ENCODE peak calls at places on chromosomes 5 and 9, in six cellular contexts. K is uterus; D is glutamatergic neuron; L is foreskin fibroblast; X is CD8-positive, alpha-beta T cell; P is activated CD4-positive, alpha-beta T cell treated with anti-CD3 and anti-CD28 coated beads, Interleukin-2, amount 10 ng/mL, durations not matched to agents 7 days and 5 days. Q is an unnamed sample.

GRCh38 chr9:13160051-13160450 is 119.4 kb downstream of the MPDZ start:
- DNase-seq in X (no peak), D (no peak), L (no peak), K (no peak), P (no peak), Q (no peak)

GRCh38 chr9:15222313-15222712 is 84.7 kb downstream of the TTC39B start:
- DNase-seq in D (no peak), P (no peak), L (peak), X (no peak), K (no peak), Q (no peak)

GRCh38 chr5:43603535-43604363 is 769 bp downstream of the NNT start:
- DNase-seq in P (peak), L (peak), X (peak), K (peak), D (peak), Q (peak)

GRCh38 chr9:136087741-136088480 is 7.2 kb downstream of the NACC2 start:
- DNase-seq in X (no peak), P (no peak), K (no peak), L (no peak), D (peak), Q (no peak)

GRCh38 chr5:149727336-149728035 is 2.6 kb upstream of the PPARGC1B start:
- DNase-seq in X (no peak), P (no peak), K (no peak), L (no peak), D (no peak), Q (no peak)

GRCh38 chr9:127561491-127562270 is 50.4 kb upstream of the STXBP1 start:
- DNase-seq in X (no peak), K (peak), P (no peak), D (no peak), L (peak), Q (peak)

GRCh38 chr5:72957337-72957736 is 1.5 kb downstream of the FCHO2 start:
- DNase-seq in K (no peak), P (no peak), L (no peak), D (no peak), X (no peak), Q (no peak)

GRCh38 chr5:150057996-150058395 is 28.4 kb downstream of the CSF1R start:
- DNase-seq in K (no peak), D (no peak), P (no peak), X (no peak), L (no peak), Q (no peak)

GRCh38 chr5:142507528-142507927 is 178.4 kb downstream of the FGF1 start:
- DNase-seq in K (no peak), P (no peak), D (no peak), X (no peak), L (no peak), Q (no peak)

GRCh38 chr5:115815693-115816225 is 700 bp downstream of the CDO1 start:
- DNase-seq in L (no peak), D (peak), P (no peak), X (no peak), K (no peak), Q (no peak)

GRCh38 chr9:114002271-114002985 is 75.7 kb downstream of the AMBP start:
- DNase-seq in K (peak), L (no peak), D (no peak), X (no peak), P (peak), Q (no peak)

GRCh38 chr5:54062958-54063357 is 247.4 kb downstream of the ARL15 start:
- DNase-seq in P (no peak), L (peak), D (no peak), K (no peak), X (no peak), Q (no peak)

GRCh38 chr5:143495823-143496275 is 92.4 kb upstream of the NR3C1 start:
- DNase-seq in P (no peak), K (peak), X (no peak), L (peak), D (no peak), Q (no peak)

GRCh38 chr9:129197978-129198736 is 20.1 kb upstream of the IER5L start:
- DNase-seq in P (no peak), X (no peak), K (peak), L (peak), D (no peak), Q (peak)

GRCh38 chr9:101409079-101409477 is 10.4 kb downstream of the ZNF189 start:
- DNase-seq in P (no peak), X (no peak), K (no peak), D (no peak), L (no peak), Q (no peak)

GRCh38 chr9:26665676-26666075 is 226.9 kb downstream of the CAAP1 start:
- DNase-seq in D (no peak), X (no peak), K (no peak), P (no peak), L (no peak), Q (no peak)

GRCh38 chr9:133351908-133352634 is 4.1 kb downstream of the RPL7A start:
- DNase-seq in L (peak), X (no peak), P (peak), D (peak), K (no peak), Q (no peak)

GRCh38 chr5:58800410-58800809 is 217.5 kb downstream of the RAB3C start:
- DNase-seq in L (no peak), X (no peak), K (no peak), D (no peak), P (no peak), Q (no peak)

GRCh38 chr5:116507051-116507537 is 67.5 kb downstream of the SEMA6A start:
- DNase-seq in L (peak), K (no peak), D (no peak), X (no peak), P (no peak), Q (no peak)

GRCh38 chr5:151139015-151139414 is 18.6 kb downstream of the ANXA6 start:
- DNase-seq in D (no peak), P (no peak), L (no peak), K (no peak), X (no peak), Q (no peak)

GRCh38 chr9:4830699-4831098 is 38.0 kb downstream of the RCL1 start:
- DNase-seq in D (no peak), P (no peak), L (no peak), K (no peak), X (no peak), Q (no peak)

GRCh38 chr5:81268797-81269196 is 32.6 kb upstream of the ZCCHC9 start:
- DNase-seq in D (no peak), P (no peak), X (no peak), K (no peak), L (peak), Q (no peak)

GRCh38 chr5:117177302-117177701 is 602.7 kb upstream of the SEMA6A start:
- DNase-seq in L (no peak), X (no peak), D (no peak), K (no peak), P (no peak), Q (no peak)

GRCh38 chr5:124263680-124264491 is 482.6 kb downstream of the ZNF608 start:
- DNase-seq in X (no peak), L (no peak), D (no peak), K (no peak), P (no peak), Q (no peak)

GRCh38 chr9:28956111-28956880 is 1383.0 kb upstream of the C9orf72 start:
- DNase-seq in P (no peak), L (no peak), K (no peak), X (no peak), D (no peak), Q (no peak)

GRCh38 chr9:127603226-127603625 is 8.9 kb upstream of the STXBP1 start:
- DNase-seq in L (no peak), X (no peak), P (no peak), D (no peak), K (no peak), Q (no peak)

GRCh38 chr5:154133591-154133990 is 56.9 kb upstream of the GALNT10 start:
- DNase-seq in D (peak), X (no peak), K (no peak), P (no peak), L (no peak), Q (no peak)

GRCh38 chr5:99955962-99956361 is 579.2 kb upstream of the FAM174A start:
- DNase-seq in P (no peak), X (no peak), D (no peak), K (no peak), L (no peak), Q (no peak)

GRCh38 chr5:104431946-104432345 is 869.4 kb upstream of the NUDT12 start:
- DNase-seq in L (no peak), K (no peak), X (no peak), P (no peak), D (peak), Q (no peak)

GRCh38 chr9:87678650-87679355 is 47.1 kb upstream of the CTSL start:
- DNase-seq in D (peak), X (no peak), L (peak), K (peak), P (peak), Q (peak)

GRCh38 chr9:22649384-22649783 is 202.8 kb downstream of the DMRTA1 start:
- DNase-seq in L (no peak), X (no peak), D (no peak), P (no peak), K (no peak), Q (no peak)

GRCh38 chr5:54254482-54255198 is 55.7 kb downstream of the ARL15 start:
- DNase-seq in K (no peak), D (no peak), X (no peak), P (no peak), L (no peak), Q (no peak)

GRCh38 chr5:91098581-91098980 is 284.5 kb downstream of the ARRDC3 start:
- DNase-seq in X (no peak), D (no peak), L (no peak), P (no peak), K (no peak), Q (no peak)

GRCh38 chr9:8521112-8521511 is 721.5 kb upstream of the DMAC1 start:
- DNase-seq in D (no peak), X (no peak), K (no peak), L (no peak), P (no peak), Q (no peak)

GRCh38 chr9:98488578-98489312 is 220.0 kb downstream of the GABBR2 start:
- DNase-seq in X (no peak), P (no peak), K (no peak), D (no peak), L (peak), Q (no peak)

GRCh38 chr5:113061851-113062631 is 85.4 kb downstream of the DCP2 start:
- DNase-seq in K (no peak), P (no peak), D (no peak), L (peak), X (no peak), Q (no peak)

GRCh38 chr5:4831325-4831724 is 308.8 kb upstream of the ADAMTS16 start:
- DNase-seq in D (no peak), L (no peak), P (no peak), X (no peak), K (no peak), Q (no peak)

GRCh38 chr5:133967715-133968056 is 739 bp downstream of the C5orf15 start:
- DNase-seq in X (no peak), P (peak), L (no peak), D (no peak), K (no peak), Q (no peak)

GRCh38 chr9:136718463-136719211 is 6.3 kb downstream of the DIPK1B start:
- DNase-seq in L (no peak), X (no peak), P (no peak), K (no peak), D (no peak), Q (no peak)

GRCh38 chr5:57036621-57037160 is 84.8 kb upstream of the MIER3 start:
- DNase-seq in D (no peak), P (no peak), X (no peak), L (no peak), K (no peak), Q (no peak)

Q was measured in gastrocnemius medialis.